ENCODE peak calls at places on chromosomes 4 and X, in six cellular contexts. Z is GM12878, E is transverse colon, B is suprapubic skin, D is GM23338, F is K562. N is an unnamed sample. For H3K4me1, the result is how much of the 10 kb centered on the place peaks cover.

GRCh38 chrX:21996872-21997271 is 35.3 kb upstream of the PHEX start:
- DNase-seq in Z (no peak), D (no peak), F (peak), E (no peak), B (no peak), N (no peak)

GRCh38 chr4:92305148-92305877 is 1.5 kb downstream of the GRID2 start:
- DNase-seq in F (no peak), B (no peak), D (peak), E (no peak), Z (no peak), N (no peak)

GRCh38 chr4:98577956-98578355 is 80.5 kb downstream of the TSPAN5 start:
- DNase-seq in D (no peak), Z (no peak), B (no peak), F (no peak), E (no peak), N (no peak)

GRCh38 chr4:7691992-7692391 is 247.7 kb downstream of the AFAP1 start:
- DNase-seq in B (no peak), D (no peak), E (no peak), F (no peak), Z (no peak), N (no peak)

GRCh38 chr4:93760284-93760683 is 68.3 kb upstream of the ATOH1 start:
- DNase-seq in F (no peak), Z (no peak), B (no peak), E (no peak), D (no peak), N (no peak)

GRCh38 chr4:154743683-154744340 is at the start of gene LRAT:
- DNase-seq in Z (no peak), B (no peak), D (peak), F (peak), E (peak), N (peak)

GRCh38 chr4:8191136-8191747 is 7.8 kb upstream of the SH3TC1 start:
- DNase-seq in D (no peak), E (peak), Z (peak), B (no peak), F (peak), N (peak)

GRCh38 chr4:26022346-26022891 is 108.4 kb downstream of the SMIM20 start:
- DNase-seq in Z (no peak), E (no peak), F (no peak), B (no peak), D (no peak), N (no peak)

GRCh38 chr4:116585240-116585639 is 500.1 kb downstream of the TRAM1L1 start:
- DNase-seq in Z (no peak), E (no peak), F (no peak), B (no peak), D (no peak), N (no peak)

GRCh38 chr4:48079972-48080391 is 54.1 kb downstream of the TXK start:
- DNase-seq in D (no peak), Z (no peak), F (no peak), E (no peak), B (no peak), N (no peak)

GRCh38 chrX:31353095-31353494 is 281.3 kb upstream of the FTHL17 start:
- DNase-seq in Z (no peak), F (no peak), B (no peak), D (no peak), E (no peak), N (no peak)

GRCh38 chr4:46992338-46992737 is 1.0 kb downstream of the GABRA4 start:
- DNase-seq in E (no peak), B (no peak), Z (no peak), F (no peak), D (peak), N (no peak)

GRCh38 chr4:77193511-77194236 is 36.7 kb downstream of the CCNG2 start:
- DNase-seq in B (peak), E (peak), D (peak), F (peak), Z (peak), N (peak)

GRCh38 chr4:35151816-35152572 is 1092.3 kb downstream of the ARAP2 start:
- DNase-seq in D (peak), F (peak), Z (no peak), B (no peak), E (no peak), N (no peak)

GRCh38 chr4:110798682-110799081 is 175.8 kb upstream of the PITX2 start:
- DNase-seq in B (peak), D (no peak), Z (no peak), F (no peak), E (no peak), N (no peak)

GRCh38 chrX:39205467-39205866 is 404.2 kb downstream of the MID1IP1 start:
- DNase-seq in B (no peak), F (no peak), Z (no peak), D (no peak), E (no peak), N (no peak)

GRCh38 chr4:76035799-76036389 is at the start of gene CXCL11:
- DNase-seq in F (no peak), E (no peak), Z (no peak), B (no peak), D (no peak), N (no peak)

GRCh38 chr4:93791570-93792195 is 36.9 kb upstream of the ATOH1 start:
- DNase-seq in B (no peak), F (peak), E (peak), Z (no peak), D (peak), N (no peak)

GRCh38 chr4:141246243-141246642 is 25.5 kb downstream of the ZNF330 start:
- DNase-seq in Z (no peak), E (no peak), B (no peak), D (no peak), F (no peak), N (no peak)

GRCh38 chr4:8637456-8637984 is 45.0 kb downstream of the CPZ start:
- DNase-seq in Z (no peak), E (no peak), D (no peak), B (peak), F (no peak), N (peak)

GRCh38 chrX:101287402-101287801 is 3.7 kb downstream of the TAF7L start:
- DNase-seq in F (peak), E (no peak), B (no peak), Z (peak), D (peak), N (no peak)

GRCh38 chr4:185282968-185283367 is 73.6 kb downstream of the SNX25 start:
- DNase-seq in Z (no peak), E (no peak), B (no peak), F (peak), D (peak), N (no peak)

GRCh38 chr4:73853246-73853704 is at the start of gene PF4V1:
- DNase-seq in B (no peak), D (peak), Z (no peak), F (no peak), E (peak), N (peak)

DNA sequence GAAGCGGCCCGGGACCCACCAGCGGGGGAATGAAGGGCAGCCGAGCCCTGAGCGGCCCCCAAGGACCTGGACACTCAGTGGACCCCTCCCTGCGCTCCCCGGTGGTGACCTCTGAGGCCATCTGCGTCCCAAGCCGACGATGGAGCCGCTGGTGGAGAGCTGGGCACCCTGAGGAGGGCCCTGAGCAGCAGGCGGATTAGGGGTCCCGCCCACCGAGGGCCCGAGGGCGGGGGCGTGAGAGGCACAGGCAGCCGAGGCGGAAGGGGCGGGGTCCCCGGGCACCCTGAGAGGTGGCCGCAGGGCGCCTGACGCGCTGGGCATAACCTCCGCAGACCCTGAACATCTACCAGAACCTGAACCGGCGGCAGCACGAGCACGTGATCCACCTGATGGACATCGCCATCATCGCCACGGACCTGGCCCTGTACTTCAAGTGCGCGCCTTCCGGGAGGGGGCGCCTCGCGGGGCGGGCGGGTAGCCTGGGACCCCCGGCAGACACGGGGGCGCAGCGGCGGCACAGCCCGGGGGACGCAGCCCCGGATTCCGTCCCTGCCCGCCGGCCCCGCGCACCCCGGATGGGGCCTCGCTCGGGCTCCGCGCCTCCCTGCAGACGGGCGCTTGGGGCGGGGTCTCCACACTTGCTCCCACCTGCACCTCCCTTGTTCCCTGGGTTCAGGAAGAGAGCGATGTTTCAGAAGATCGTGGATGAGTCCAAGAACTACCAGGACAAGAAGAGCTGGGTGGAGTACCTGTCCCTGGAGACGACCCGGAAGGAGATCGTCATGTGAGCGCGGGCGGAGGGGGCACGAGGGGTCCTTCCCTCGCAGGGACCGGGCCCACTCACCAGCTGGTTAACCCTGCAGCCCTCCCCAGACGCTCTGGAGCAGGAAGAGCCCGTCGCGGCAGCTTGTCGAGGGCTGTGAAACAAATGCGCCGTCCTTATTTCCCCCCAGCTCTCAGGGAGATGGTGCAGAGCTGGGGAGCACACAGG is 10.3 kb downstream of the ATP5ME start:
- DNase-seq in D (peak), F (no peak), E (peak), Z (no peak), B (peak), N (peak)
- TF ChIP-seq POLR2AphosphoS5 in D (peak), F (no peak), E (no peak), Z (no peak), B (no peak), N (no peak)

GRCh38 chrX:147699061-147699460 is 212.7 kb upstream of the FMR1 start:
- DNase-seq in F (no peak), Z (no peak), E (no peak), B (no peak), D (peak), N (no peak)
- H3K4me3 ChIP-seq in F (no peak), Z (no peak), E (no peak), B (no peak), D (no peak), N (no peak)

DNA sequence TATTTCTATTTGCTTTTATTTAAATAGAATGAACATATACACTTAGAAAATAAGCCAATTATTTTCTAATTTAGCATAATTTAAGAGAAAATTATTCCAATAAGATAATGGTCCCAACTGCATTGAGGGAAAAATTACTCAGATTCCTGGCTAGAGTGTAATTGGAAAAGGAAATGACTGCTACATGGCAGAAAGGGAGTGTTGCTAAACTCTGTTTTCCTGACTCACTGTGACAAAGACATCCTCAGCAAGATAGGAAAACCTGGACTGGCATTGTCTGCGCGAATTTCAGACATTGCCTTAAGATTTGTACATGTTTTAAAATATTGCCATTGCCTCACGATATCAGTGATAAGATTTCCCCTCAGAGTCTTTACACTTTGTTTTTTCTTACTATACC is 8.2 kb downstream of the TNIP3 start:
- DNase-seq in Z (no peak), F (peak), D (no peak), B (no peak), E (no peak), N (no peak)
- H3K4me1 ChIP-seq in Z (under half), F (under half), D (under half), B (under half), E (under half), N (under half)

GRCh38 chrX:37653397-37654085 is 32.0 kb upstream of the XK start:
- DNase-seq in Z (no peak), F (no peak), E (no peak), B (no peak), D (no peak), N (no peak)

GRCh38 chrX:37652589-37653271 is 32.9 kb upstream of the XK start:
- DNase-seq in D (no peak), Z (no peak), E (no peak), F (peak), B (no peak), N (no peak)

GRCh38 chrX:37659047-37659446 is 26.5 kb upstream of the XK start:
- DNase-seq in Z (no peak), F (no peak), E (no peak), D (no peak), B (no peak), N (no peak)

GRCh38 chrX:37662181-37662580 is 23.4 kb upstream of the XK start:
- DNase-seq in F (no peak), D (no peak), Z (no peak), E (no peak), B (no peak), N (no peak)

DNA sequence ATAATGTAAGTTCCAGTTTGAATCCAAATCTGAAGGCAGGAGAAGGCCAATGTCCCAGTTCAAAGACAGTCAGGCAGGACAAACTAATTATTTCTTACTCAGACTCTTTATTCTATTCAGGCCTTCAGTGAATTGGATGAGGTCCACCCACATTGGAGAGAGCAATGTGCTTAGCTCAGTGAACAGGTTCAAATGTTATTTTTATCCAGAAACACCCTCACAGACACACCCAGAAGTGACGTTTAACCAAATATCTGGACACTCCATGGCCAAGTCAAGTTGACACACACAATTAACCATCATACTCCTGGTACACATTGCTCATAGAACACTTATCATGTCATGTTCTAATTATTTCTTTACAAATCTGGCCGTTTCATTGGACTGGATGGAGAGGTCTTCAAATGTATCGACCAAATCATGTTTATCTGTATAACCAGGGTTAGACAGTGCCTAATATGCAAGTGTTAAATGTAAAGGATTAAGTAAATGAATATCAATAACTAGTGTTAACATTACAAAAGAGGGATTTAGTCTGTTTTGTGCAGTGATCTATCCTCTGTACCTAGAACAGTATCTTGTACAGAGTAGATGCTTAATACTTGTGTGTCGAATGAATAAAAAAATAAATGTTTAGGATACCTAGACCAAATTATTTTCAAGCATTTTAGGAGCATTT is 27.1 kb upstream of the XK start:
- DNase-seq in D (no peak), F (no peak), B (no peak), Z (no peak), E (no peak), N (no peak)
- TF ChIP-seq POLR2AphosphoS5 in D (no peak), F (no peak), B (no peak), Z (no peak), E (no peak), N (no peak)

GRCh38 chr4:121765368-121765705 is 373 bp upstream of the SMIM43 start:
- DNase-seq in D (no peak), F (no peak), E (no peak), B (no peak), Z (no peak), N (no peak)
- H3K4me3 ChIP-seq in D (peak), F (no peak), E (peak), B (peak), Z (peak), N (peak)

GRCh38 chr4:158826057-158826456 is 57.2 kb downstream of the FNIP2 start:
- DNase-seq in E (no peak), Z (no peak), D (no peak), B (no peak), F (no peak), N (no peak)
- H3K4me1 ChIP-seq in E (half or more), Z (under half), D (under half), B (under half), F (under half), N (under half)

GRCh38 chrX:2694868-2695267 is 3.8 kb downstream of the CD99 start:
- DNase-seq in E (no peak), B (no peak), Z (no peak), F (no peak), D (no peak), N (no peak)
- TF ChIP-seq POLR2AphosphoS5 in E (no peak), B (no peak), Z (no peak), F (no peak), D (no peak), N (peak)

GRCh38 chrX:119990995-119991787 is 47.6 kb upstream of the NKAP start:
- DNase-seq in F (no peak), Z (no peak), E (no peak), D (peak), B (no peak), N (no peak)

GRCh38 chrX:119996069-119996468 is 52.5 kb upstream of the NKAP start:
- DNase-seq in B (no peak), F (no peak), E (no peak), Z (no peak), D (no peak), N (no peak)

GRCh38 chrX:119989905-119990408 is 46.4 kb upstream of the NKAP start:
- DNase-seq in E (no peak), Z (no peak), D (peak), B (no peak), F (no peak), N (no peak)

GRCh38 chrX:119986203-119986602 is 42.7 kb upstream of the NKAP start:
- DNase-seq in F (no peak), E (no peak), Z (no peak), D (no peak), B (no peak), N (no peak)

DNA sequence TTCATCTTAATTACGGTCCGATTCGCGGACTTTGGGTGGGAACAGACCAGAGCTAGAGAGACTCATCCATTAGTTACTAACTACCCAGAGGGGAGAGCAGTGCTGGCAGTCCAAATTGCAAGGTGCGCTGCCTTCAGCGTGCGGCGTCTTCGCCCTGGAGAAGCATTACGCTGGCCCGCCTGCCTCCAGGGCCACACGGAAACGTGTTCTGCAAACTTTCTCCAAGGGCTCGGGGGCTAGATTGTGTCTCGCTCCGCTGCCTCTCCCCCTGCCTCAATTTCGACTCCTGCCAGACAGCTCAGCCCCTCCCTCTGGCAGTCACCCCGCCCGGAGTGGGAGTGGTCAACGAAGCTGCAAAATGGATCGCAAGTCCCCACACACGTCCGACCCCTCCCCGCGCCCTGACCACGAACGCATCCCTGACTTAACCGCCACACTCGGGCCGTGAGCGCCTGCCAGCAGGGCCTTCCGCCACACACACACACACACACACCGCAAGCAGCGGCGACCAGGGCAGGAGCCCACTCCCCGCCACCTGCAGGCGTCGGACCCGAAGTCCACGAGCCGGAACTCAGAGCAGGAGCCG is 47.0 kb upstream of the NKAP start:
- DNase-seq in B (no peak), F (no peak), E (no peak), D (no peak), Z (no peak), N (no peak)
- H3K4me3 ChIP-seq in B (peak), F (no peak), E (peak), D (peak), Z (peak), N (no peak)

DNA sequence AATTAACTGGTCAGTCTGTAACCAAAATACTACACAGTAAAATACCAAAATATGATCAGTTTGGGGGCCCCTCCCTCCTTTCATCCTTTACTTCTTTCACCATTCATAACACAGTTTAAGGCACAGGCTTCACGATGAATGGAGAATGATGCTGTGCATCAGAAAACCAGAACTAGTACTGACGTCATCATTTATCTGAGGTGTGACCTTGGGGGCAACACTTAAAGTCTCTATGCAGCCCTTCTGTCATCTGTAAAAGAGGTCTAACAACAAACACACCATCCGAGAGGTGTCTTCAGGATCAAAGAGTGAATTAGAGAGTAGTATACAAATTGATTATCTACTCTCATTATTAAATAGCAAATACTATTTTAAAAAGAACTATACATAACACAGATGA is 135.4 kb downstream of the SH3KBP1 start:
- DNase-seq in B (no peak), D (no peak), Z (no peak), E (no peak), F (no peak), N (no peak)
- H3K4me1 ChIP-seq in B (under half), D (under half), Z (half or more), E (under half), F (under half), N (under half)